ENCODE peak calls at places on chromosomes 7 and 10, in six cellular contexts. Q is stimulated activated naive CD8-positive, alpha-beta T cell treated with anti-CD3 and anti-CD28 coated beads, Interleukin-15, Interleukin-2, amounts not matched to agents 100 U/mL and 50 U/mL, for 24 hours; E is natural killer cell; L is psoas muscle; Y is activated T-cell treated with anti-CD3 and anti-CD28 coated beads, Interleukin-2, amount 50 U/mL, for 4 hours; F is Right ventricle myocardium superior. M is an unnamed sample.

GRCh38 chr10:49596493-49596809 is 13.7 kb upstream of the SLC18A3 start:
- ATAC-seq in Q (no peak), L (no peak), E (no peak), Y (no peak), F (no peak), M (no peak)

GRCh38 chr10:60172363-60172990 is 217.2 kb downstream of the ANK3 start:
- ATAC-seq in E (no peak), Y (no peak), L (no peak), Q (no peak), F (no peak), M (no peak)

GRCh38 chr7:43083091-43083490 is 29.4 kb upstream of the HECW1 start:
- ATAC-seq in E (no peak), Q (no peak), L (no peak), Y (no peak), F (no peak), M (no peak)

GRCh38 chr7:34392972-34393371 is 265.0 kb upstream of the NPSR1 start:
- ATAC-seq in E (no peak), F (no peak), Y (no peak), Q (no peak), L (no peak), M (no peak)

GRCh38 chr10:75287697-75288096 is 51.9 kb upstream of the COMTD1 start:
- ATAC-seq in F (no peak), Q (no peak), Y (no peak), L (no peak), E (no peak), M (no peak)

GRCh38 chr10:89476676-89477075 is 58.7 kb downstream of the SLC16A12 start:
- ATAC-seq in E (no peak), Q (no peak), L (peak; percentile 82), F (peak; percentile 22), Y (no peak), M (no peak)

GRCh38 chr10:96267234-96267705 is 4.1 kb downstream of the BLNK start:
- ATAC-seq in F (no peak), E (no peak), L (no peak), Y (no peak), Q (no peak), M (peak; percentile 43)

GRCh38 chr7:48964074-48964473 is 39.7 kb downstream of the CDC14C start:
- ATAC-seq in L (no peak), Y (no peak), F (no peak), E (no peak), Q (no peak), M (no peak)

GRCh38 chr7:109844362-109844761 is 1246.6 kb upstream of the LRRN3 start:
- ATAC-seq in Y (no peak), Q (no peak), E (no peak), L (no peak), F (no peak), M (no peak)

GRCh38 chr7:90474284-90475210 is 5.1 kb downstream of the PTTG1IP2 start:
- ATAC-seq in Y (no peak), Q (no peak), F (no peak), E (no peak), L (peak; percentile 63), M (no peak)

GRCh38 chr7:132758983-132759382 is 182.7 kb upstream of the PLXNA4 start:
- ATAC-seq in F (peak; percentile 43), L (no peak), E (no peak), Q (no peak), Y (no peak), M (no peak)

GRCh38 chr7:94675356-94675755 is 19.4 kb upstream of the SGCE start:
- ATAC-seq in Q (no peak), E (no peak), F (no peak), Y (no peak), L (no peak), M (no peak)

GRCh38 chr7:149635561-149636329 is 137.6 kb downstream of the ZNF467 start:
- ATAC-seq in F (no peak), E (no peak), Y (no peak), L (no peak), Q (peak; percentile 76), M (no peak)

GRCh38 chr10:72291019-72291532 is 17.4 kb downstream of the DDIT4 start:
- ATAC-seq in Y (peak; percentile 8), Q (peak; percentile 60), L (no peak), E (no peak), F (no peak), M (no peak)

GRCh38 chr10:1522237-1522636 is 215.1 kb downstream of the ADARB2 start:
- ATAC-seq in L (no peak), E (no peak), Y (no peak), Q (no peak), F (no peak), M (no peak)

GRCh38 chr10:6089334-6090219 is 743 bp downstream of the RBM17 start:
- ATAC-seq in L (peak; percentile 11), F (no peak), Q (peak; percentile 6), Y (peak; percentile 22), E (no peak), M (peak; percentile 4)

GRCh38 chr10:52644678-52645434 is 127.7 kb downstream of the MBL2 start:
- ATAC-seq in F (peak; percentile 86), Y (no peak), E (no peak), L (peak; percentile 57), Q (no peak), M (no peak)